ENCODE peak calls at places on chromosomes 5 and 9, in seven cellular contexts. L is cardiac muscle cell, U is ovary, Q is colonic mucosa, G is psoas muscle, E is breast epithelium, S is lower lobe of right lung. A is an unnamed sample.

GRCh38 chr9:115015018-115015635 is 84.7 kb upstream of the TNFSF8 start:
- DNase-seq in U (no peak), L (peak; percentile 54), S (no peak), G (no peak), E (no peak), Q (peak; percentile 43), A (peak; percentile 69)

GRCh38 chr5:6274846-6275543 is 103.4 kb downstream of the MED10 start:
- DNase-seq in E (no peak), L (no peak), S (no peak), U (no peak), G (no peak), Q (no peak), A (no peak)

GRCh38 chr5:172293054-172293744 is 9.6 kb upstream of the UBTD2 start:
- DNase-seq in E (peak; percentile 56), S (peak; percentile 74), U (peak; percentile 47), G (peak; percentile 60), L (peak; percentile 89), Q (peak; percentile 62), A (peak; percentile 79)

GRCh38 chr5:9058666-9059065 is 487.2 kb downstream of the SEMA5A start:
- DNase-seq in U (no peak), E (no peak), S (no peak), L (no peak), G (no peak), Q (no peak), A (peak; percentile 2)

GRCh38 chr9:137550958-137551655 is 572 bp upstream of the MRPL41 start:
- DNase-seq in E (no peak), L (peak; percentile 94), U (peak; percentile 62), G (peak; percentile 81), Q (no peak), S (peak; percentile 87), A (no peak)

GRCh38 chr5:143955140-143955539 is 143.2 kb downstream of the HMHB1 start:
- DNase-seq in Q (no peak), E (no peak), L (no peak), U (no peak), G (no peak), S (no peak), A (no peak)

GRCh38 chr9:126461608-126462007 is 135.0 kb downstream of the MVB12B start:
- DNase-seq in L (no peak), S (no peak), E (no peak), U (no peak), G (no peak), Q (no peak), A (no peak)

GRCh38 chr5:98713027-98713426 is 60.4 kb upstream of the RGMB start:
- DNase-seq in U (no peak), G (no peak), S (no peak), Q (no peak), L (no peak), E (no peak), A (peak; percentile 35)

GRCh38 chr9:113807173-113808061 is 68.7 kb upstream of the ZNF618 start:
- DNase-seq in Q (peak; percentile 59), G (peak; percentile 30), U (peak; percentile 37), S (no peak), L (peak; percentile 53), E (no peak), A (peak; percentile 63)

GRCh38 chr9:112002131-112002846 is 105.7 kb downstream of the UGCG start:
- DNase-seq in S (no peak), G (no peak), E (no peak), U (no peak), Q (no peak), L (no peak), A (no peak)

GRCh38 chr9:70421272-70422180 is 7.1 kb upstream of the KLF9 start:
- DNase-seq in L (no peak), S (no peak), Q (no peak), G (no peak), E (peak; percentile 59), U (peak; percentile 57), A (peak; percentile 15)

GRCh38 chr5:77358566-77359205 is 133.4 kb downstream of the WDR41 start:
- DNase-seq in L (no peak), U (peak; percentile 23), S (no peak), Q (no peak), G (no peak), E (no peak), A (peak; percentile 37)

GRCh38 chr9:136854113-136854841 is 2.1 kb downstream of the MAMDC4 start:
- DNase-seq in L (no peak), U (peak; percentile 25), Q (peak; percentile 25), E (no peak), S (no peak), G (peak; percentile 21), A (no peak)

GRCh38 chr9:8428389-8428788 is 628.8 kb upstream of the DMAC1 start:
- DNase-seq in U (no peak), E (no peak), Q (no peak), G (no peak), L (no peak), S (no peak), A (no peak)

GRCh38 chr5:7976411-7977190 is 107.7 kb downstream of the MTRR start:
- DNase-seq in U (no peak), L (no peak), S (no peak), E (no peak), G (no peak), Q (no peak), A (no peak)

GRCh38 chr5:92554447-92555085 is 1026.5 kb downstream of the NR2F1-AS1 start:
- DNase-seq in G (no peak), S (no peak), E (no peak), Q (no peak), L (no peak), U (no peak), A (no peak)

GRCh38 chr5:139696167-139696893 is 48.2 kb downstream of the CXXC5 start:
- DNase-seq in L (no peak), G (no peak), Q (no peak), E (no peak), U (no peak), S (no peak), A (no peak)

GRCh38 chr5:14416709-14417108 is 164.9 kb upstream of the OTULINL start:
- DNase-seq in G (no peak), S (no peak), Q (no peak), U (no peak), E (no peak), L (no peak), A (no peak)

GRCh38 chr5:107979272-107979671 is 308.5 kb upstream of the EFNA5 start:
- DNase-seq in S (no peak), U (no peak), E (no peak), Q (no peak), G (no peak), L (no peak), A (peak; percentile 20)

GRCh38 chr9:75612754-75613153 is 277.7 kb upstream of the PCSK5 start:
- DNase-seq in Q (no peak), U (no peak), L (no peak), E (no peak), G (no peak), S (no peak), A (no peak)

GRCh38 chr5:175202461-175203065 is 241.4 kb downstream of the DRD1 start:
- DNase-seq in U (no peak), L (peak; percentile 46), Q (no peak), G (no peak), S (no peak), E (no peak), A (peak; percentile 36)

DNA sequence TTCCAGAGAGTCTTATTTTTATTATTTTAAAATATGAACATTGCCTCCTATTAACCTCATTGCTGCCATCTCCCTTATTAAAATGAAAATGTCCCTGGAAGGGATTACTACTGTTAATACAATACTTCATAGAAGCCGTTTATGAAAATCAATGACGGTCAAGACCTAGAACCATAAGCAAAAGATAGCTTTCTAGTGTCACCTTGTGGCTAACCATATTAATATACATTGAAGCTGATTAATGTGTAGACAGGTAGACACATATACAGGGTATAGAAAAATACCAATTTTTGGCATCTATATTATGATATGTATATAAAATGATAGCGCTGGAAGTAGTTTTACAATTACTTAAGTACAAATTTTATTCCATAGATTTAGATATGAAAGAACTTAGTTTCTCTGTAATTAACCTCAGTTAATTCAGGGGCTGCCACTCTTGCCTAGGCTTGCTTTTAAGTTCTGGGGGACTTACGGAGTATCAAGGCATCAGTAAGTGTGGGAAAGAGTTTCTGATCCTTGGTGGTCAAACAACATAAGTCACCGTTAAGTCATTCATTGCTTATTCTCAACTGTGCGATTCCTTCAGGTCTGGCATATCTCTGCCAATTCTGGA is 2.5 kb upstream of the YTHDC2 start:
- DNase-seq in G (no peak), L (peak; percentile 38), S (no peak), E (no peak), U (no peak), Q (no peak), A (peak; percentile 71)
- TF ChIP-seq CTCF in G (peak; percentile 40), L (peak; percentile 51), S (peak; percentile 32), E (peak; percentile 64), U (no peak), Q (peak; percentile 28), A (peak; percentile 49)

GRCh38 chr9:127838375-127839078 is 15.9 kb downstream of the ENG start:
- DNase-seq in Q (peak; percentile 50), E (no peak), L (no peak), G (peak; percentile 90), S (peak; percentile 82), U (peak; percentile 76), A (no peak)
- H3K4me3 ChIP-seq in Q (no peak overlapping the region), E (peak overlapping the region; percentile 37), L (no peak overlapping the region), G (peak overlapping the region; percentile 30), S (peak overlapping the region; percentile 10), U (no peak overlapping the region), A (no peak overlapping the region)

GRCh38 chr9:129175825-129176633 is 2.0 kb downstream of the IER5L start:
- DNase-seq in L (peak; percentile 89), Q (peak; percentile 91), E (peak; percentile 94), G (peak; percentile 83), S (peak; percentile 90), U (peak; percentile 92), A (peak; percentile 92)
- TF ChIP-seq CTCF in L (no peak), Q (no peak), E (no peak), G (no peak), S (no peak), U (no peak), A (no peak)

DNA sequence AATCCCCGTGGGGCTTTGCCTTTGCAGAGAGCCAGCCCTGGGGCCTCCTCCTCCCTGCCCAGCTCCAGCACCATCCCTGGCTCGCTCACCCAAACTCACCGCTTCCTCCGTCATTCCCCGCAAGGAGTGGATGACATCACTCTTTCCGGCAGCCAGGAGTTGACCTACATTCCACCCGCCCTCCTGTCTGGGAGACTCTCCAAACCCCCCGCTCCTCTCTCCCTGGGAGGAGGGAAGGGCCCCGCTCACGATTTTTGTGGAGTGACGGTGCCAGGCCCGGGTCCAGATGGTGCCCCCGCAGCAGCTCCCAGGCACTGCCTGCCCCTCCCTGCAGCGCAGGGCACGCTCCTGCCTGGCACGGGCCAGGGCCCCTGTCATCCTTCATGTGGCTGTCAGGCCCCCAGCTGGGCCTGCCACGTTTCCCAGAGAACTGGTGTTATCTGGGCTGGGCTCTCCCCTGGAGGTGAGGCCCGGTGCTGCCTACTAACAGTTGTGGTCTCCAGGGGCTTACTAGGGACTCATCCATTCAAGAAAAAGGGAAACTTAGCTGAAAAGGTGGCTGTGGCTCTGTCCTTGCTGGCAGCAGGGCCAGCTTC is 52.3 kb downstream of the NTNG2 start:
- DNase-seq in L (peak; percentile 57), E (peak; percentile 82), U (peak; percentile 71), Q (no peak), G (peak; percentile 75), S (peak; percentile 73), A (peak; percentile 85)
- H3K4me3 ChIP-seq in L (no peak overlapping the region), E (no peak overlapping the region), U (no peak overlapping the region), Q (no peak overlapping the region), G (no peak overlapping the region), S (no peak overlapping the region), A (no peak overlapping the region)

A was measured in epithelial cell of esophagus.